ENCODE peak calls at places on chromosomes 2 and 18, in four cellular contexts. K is tibial artery, E is endothelial cell, A is non-pigmented ciliary epithelial cell. J is an unnamed sample.

GRCh38 chr2:15634846-15635490 is 43.3 kb downstream of the DDX1 start:
- DNase-seq in A (no peak), E (no peak), K (no peak), J (no peak)

GRCh38 chr2:117940436-117940835 is 73.4 kb downstream of the CCDC93 start:
- DNase-seq in K (no peak), E (no peak), A (no peak), J (no peak)

GRCh38 chr18:29512203-29512602 is 1335.3 kb upstream of the CDH2 start:
- DNase-seq in K (no peak), E (no peak), A (no peak), J (no peak)

GRCh38 chr18:11981633-11982366 is 493 bp downstream of the IMPA2 start:
- DNase-seq in A (no peak), K (peak; percentile 55), E (peak; percentile 46), J (no peak)

GRCh38 chr2:48341556-48342133 is 188.3 kb upstream of the STON1 start:
- DNase-seq in K (no peak), E (no peak), A (no peak), J (no peak)

GRCh38 chr2:100126172-100126571 is 16.2 kb downstream of the AFF3 start:
- DNase-seq in E (no peak), A (no peak), K (no peak), J (no peak)

GRCh38 chr2:46072146-46072820 is 224.9 kb upstream of the EPAS1 start:
- DNase-seq in K (no peak), E (no peak), A (no peak), J (no peak)

GRCh38 chr2:188293601-188294482 is 2.2 kb downstream of the GULP1 start:
- DNase-seq in K (peak; percentile 53), E (peak; percentile 28), A (no peak), J (no peak)

GRCh38 chr2:60469918-60470317 is 83.5 kb downstream of the BCL11A start:
- DNase-seq in A (no peak), K (no peak), E (no peak), J (no peak)

GRCh38 chr2:169397697-169398096 is 35.4 kb upstream of the LRP2 start:
- DNase-seq in E (no peak), A (no peak), K (no peak), J (no peak)

GRCh38 chr18:12750076-12750707 is 47.4 kb downstream of the PSMG2 start:
- DNase-seq in K (no peak), E (no peak), A (no peak), J (no peak)

GRCh38 chr2:170821631-170822291 is 5.1 kb downstream of the GAD1 start:
- DNase-seq in K (no peak), E (no peak), A (no peak), J (no peak)

GRCh38 chr2:30394096-30394495 is 53.0 kb upstream of the LCLAT1 start:
- DNase-seq in A (no peak), E (no peak), K (no peak), J (no peak)

GRCh38 chr2:234457421-234457820 is 39.5 kb downstream of the ARL4C start:
- DNase-seq in E (no peak), K (no peak), A (no peak), J (no peak)

GRCh38 chr2:55862269-55862668 is 61.3 kb downstream of the EFEMP1 start:
- DNase-seq in A (peak; percentile 96), K (peak; percentile 71), E (no peak), J (no peak)

GRCh38 chr2:157725856-157726255 is 97.2 kb upstream of the ACVR1C start:
- DNase-seq in K (no peak), A (peak; percentile 20), E (no peak), J (no peak)

GRCh38 chr2:138500592-138501426 is 761 bp upstream of the SPOPL start:
- DNase-seq in A (no peak), E (peak; percentile 24), K (no peak), J (no peak)

GRCh38 chr2:23556929-23557328 is 171.9 kb downstream of the KLHL29 start:
- DNase-seq in A (no peak), K (no peak), E (no peak), J (no peak)

GRCh38 chr2:197795277-197795676 is 9.1 kb upstream of the PLCL1 start:
- DNase-seq in E (no peak), A (no peak), K (no peak), J (no peak)

J was measured in NCI-H1930.